ENCODE peak calls at places on chromosomes 5 and 9, in five cellular contexts. One of them, this sample, is unnamed.

GRCh38 chr5:69083412-69083811 is 10.4 kb upstream of the SLC30A5 start:
- DNase-seq in Peyer's patch: no peak
- DNase-seq in heart left ventricle: no peak
- DNase-seq in NB4: peak
- DNase-seq in body of pancreas: peak
- DNase-seq in this sample: no peak

GRCh38 chr9:132857031-132857430 is 21.1 kb downstream of the AK8 start:
- DNase-seq in body of pancreas: peak
- DNase-seq in NB4: peak
- DNase-seq in Peyer's patch: no peak
- DNase-seq in heart left ventricle: peak
- DNase-seq in this sample: no peak

GRCh38 chr9:75964431-75964830 is 74.0 kb downstream of the PCSK5 start:
- DNase-seq in body of pancreas: no peak
- DNase-seq in Peyer's patch: no peak
- DNase-seq in NB4: no peak
- DNase-seq in heart left ventricle: no peak
- DNase-seq in this sample: no peak

GRCh38 chr5:122153774-122154173 is 24.4 kb downstream of the ZNF474 start:
- DNase-seq in body of pancreas: no peak
- DNase-seq in NB4: no peak
- DNase-seq in Peyer's patch: no peak
- DNase-seq in heart left ventricle: no peak
- DNase-seq in this sample: no peak

GRCh38 chr9:125255781-125256391 is 5.7 kb upstream of the GAPVD1 start:
- DNase-seq in Peyer's patch: no peak
- DNase-seq in NB4: peak
- DNase-seq in body of pancreas: peak
- DNase-seq in heart left ventricle: no peak
- DNase-seq in this sample: no peak

GRCh38 chr9:3014164-3014563 is 170.3 kb upstream of the PUM3 start:
- DNase-seq in body of pancreas: no peak
- DNase-seq in heart left ventricle: no peak
- DNase-seq in NB4: no peak
- DNase-seq in Peyer's patch: no peak
- DNase-seq in this sample: no peak

GRCh38 chr9:14766299-14766698 is 43.8 kb upstream of the CER1 start:
- DNase-seq in heart left ventricle: no peak
- DNase-seq in NB4: no peak
- DNase-seq in Peyer's patch: no peak
- DNase-seq in body of pancreas: no peak
- DNase-seq in this sample: no peak

GRCh38 chr5:172009536-172010270 is 3.3 kb upstream of the FBXW11 start:
- DNase-seq in NB4: no peak
- DNase-seq in heart left ventricle: no peak
- DNase-seq in body of pancreas: no peak
- DNase-seq in Peyer's patch: no peak
- DNase-seq in this sample: no peak

GRCh38 chr5:60550311-60550710 is 149.7 kb downstream of the DEPDC1B start:
- DNase-seq in heart left ventricle: no peak
- DNase-seq in Peyer's patch: no peak
- DNase-seq in NB4: no peak
- DNase-seq in body of pancreas: no peak
- DNase-seq in this sample: no peak

GRCh38 chr5:97065475-97065874 is 76.9 kb downstream of the LIX1 start:
- DNase-seq in NB4: no peak
- DNase-seq in Peyer's patch: no peak
- DNase-seq in heart left ventricle: no peak
- DNase-seq in body of pancreas: no peak
- DNase-seq in this sample: no peak

GRCh38 chr9:76634356-76635054 is 129.7 kb upstream of the PCA3 start:
- DNase-seq in body of pancreas: no peak
- DNase-seq in NB4: peak
- DNase-seq in Peyer's patch: no peak
- DNase-seq in heart left ventricle: no peak
- DNase-seq in this sample: peak

GRCh38 chr9:130414910-130415746 is 29.6 kb upstream of the ASS1 start:
- DNase-seq in heart left ventricle: no peak
- DNase-seq in NB4: no peak
- DNase-seq in body of pancreas: no peak
- DNase-seq in Peyer's patch: no peak
- DNase-seq in this sample: no peak

GRCh38 chr5:137822158-137822764 is 45.4 kb upstream of the MYOT start:
- DNase-seq in NB4: peak
- DNase-seq in Peyer's patch: no peak
- DNase-seq in heart left ventricle: no peak
- DNase-seq in body of pancreas: peak
- DNase-seq in this sample: no peak

GRCh38 chr9:19901586-19901985 is 112.7 kb upstream of the SLC24A2 start:
- DNase-seq in heart left ventricle: no peak
- DNase-seq in Peyer's patch: no peak
- DNase-seq in body of pancreas: no peak
- DNase-seq in NB4: no peak
- DNase-seq in this sample: no peak

GRCh38 chr5:113294341-113295110 is 140.3 kb downstream of the TSSK1B start:
- DNase-seq in body of pancreas: peak
- DNase-seq in heart left ventricle: peak
- DNase-seq in NB4: peak
- DNase-seq in Peyer's patch: peak
- DNase-seq in this sample: peak

GRCh38 chr5:83066548-83067110 is 10.6 kb downstream of the TMEM167A start:
- DNase-seq in NB4: peak
- DNase-seq in body of pancreas: no peak
- DNase-seq in heart left ventricle: no peak
- DNase-seq in Peyer's patch: no peak
- DNase-seq in this sample: no peak

GRCh38 chr5:121108725-121109124 is 644.6 kb downstream of the PRR16 start:
- DNase-seq in NB4: no peak
- DNase-seq in body of pancreas: no peak
- DNase-seq in Peyer's patch: no peak
- DNase-seq in heart left ventricle: no peak
- DNase-seq in this sample: no peak

GRCh38 chr5:10289353-10289752 is 18.3 kb downstream of the CMBL start:
- DNase-seq in Peyer's patch: no peak
- DNase-seq in body of pancreas: peak
- DNase-seq in NB4: no peak
- DNase-seq in heart left ventricle: no peak
- DNase-seq in this sample: no peak

GRCh38 chr9:85108229-85108628 is 438.7 kb downstream of the NTRK2 start:
- DNase-seq in Peyer's patch: no peak
- DNase-seq in heart left ventricle: no peak
- DNase-seq in NB4: no peak
- DNase-seq in body of pancreas: no peak
- DNase-seq in this sample: no peak

DNA sequence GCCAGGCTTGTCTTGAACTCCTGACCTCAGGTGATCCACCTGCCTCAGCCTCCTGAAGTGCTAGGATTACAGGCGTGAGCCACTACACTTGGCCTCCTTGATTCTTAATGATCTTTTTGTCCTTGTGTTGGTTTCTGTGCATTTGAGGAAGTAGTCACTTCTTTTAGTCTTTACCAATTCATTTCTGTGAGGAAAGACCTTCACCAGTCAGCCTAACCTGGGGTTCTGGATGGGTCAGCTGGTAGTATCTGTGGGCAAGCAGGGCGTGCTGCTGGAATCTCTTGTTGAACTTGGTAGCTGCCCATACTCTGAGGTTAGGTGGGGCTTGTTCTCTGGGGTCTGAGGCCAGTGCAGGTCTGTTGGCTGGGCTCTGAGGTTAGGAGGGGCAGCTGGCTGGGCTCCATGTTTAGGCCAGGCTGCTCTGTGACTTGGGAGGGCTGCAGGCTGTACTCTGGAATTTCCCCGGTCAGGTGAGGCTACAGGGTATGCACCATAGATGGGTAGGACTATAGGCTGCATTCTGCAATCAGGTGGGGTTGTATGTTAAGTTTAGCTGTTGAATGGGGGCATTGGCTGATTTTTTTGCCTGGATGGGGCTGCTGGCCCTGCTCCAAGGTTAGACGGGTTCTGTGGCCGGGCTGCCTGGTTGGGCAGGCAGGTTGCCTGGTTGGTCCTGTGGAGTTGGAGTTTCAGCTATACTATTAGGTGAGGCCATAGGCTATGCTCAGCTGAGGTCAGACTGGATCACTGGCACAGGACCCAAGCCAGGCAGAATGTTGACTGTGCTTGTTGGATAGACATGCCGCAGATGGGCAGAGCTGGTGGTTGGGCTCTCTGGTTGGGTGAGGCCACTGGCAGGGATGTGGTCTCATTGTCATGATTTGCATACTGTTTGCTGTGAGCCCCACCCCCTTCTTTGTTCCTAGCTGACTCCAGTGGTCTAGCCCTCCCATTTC is 19.2 kb downstream of the UBAP1 start:
- DNase-seq in Peyer's patch: no peak
- DNase-seq in body of pancreas: peak
- DNase-seq in heart left ventricle: no peak
- DNase-seq in NB4: peak
- DNase-seq in this sample: no peak
- TF ChIP-seq POLR2A in Peyer's patch: no peak
- TF ChIP-seq POLR2A in body of pancreas: no peak
- TF ChIP-seq POLR2A in heart left ventricle: no peak
- TF ChIP-seq POLR2A in NB4: no peak
- TF ChIP-seq POLR2A in this sample: no peak

GRCh38 chr5:141039517-141039916 is 11.7 kb upstream of the PCDHB1 start:
- DNase-seq in NB4: no peak
- DNase-seq in body of pancreas: peak
- DNase-seq in Peyer's patch: no peak
- DNase-seq in heart left ventricle: no peak
- DNase-seq in this sample: no peak

GRCh38 chr5:141040093-141040762 is 10.9 kb upstream of the PCDHB1 start:
- DNase-seq in Peyer's patch: no peak
- DNase-seq in heart left ventricle: peak
- DNase-seq in NB4: no peak
- DNase-seq in body of pancreas: peak
- DNase-seq in this sample: peak

GRCh38 chr5:141039061-141039460 is 12.1 kb upstream of the PCDHB1 start:
- DNase-seq in Peyer's patch: no peak
- DNase-seq in NB4: no peak
- DNase-seq in body of pancreas: no peak
- DNase-seq in heart left ventricle: no peak
- DNase-seq in this sample: no peak

GRCh38 chr5:141041427-141041785 is 9.8 kb upstream of the PCDHB1 start:
- DNase-seq in Peyer's patch: no peak
- DNase-seq in body of pancreas: no peak
- DNase-seq in heart left ventricle: no peak
- DNase-seq in NB4: no peak
- DNase-seq in this sample: no peak

GRCh38 chr5:141040763-141041426 is 10.3 kb upstream of the PCDHB1 start:
- DNase-seq in body of pancreas: peak
- DNase-seq in Peyer's patch: peak
- DNase-seq in heart left ventricle: peak
- DNase-seq in NB4: peak
- DNase-seq in this sample: peak
- TF ChIP-seq POLR2A in body of pancreas: peak
- TF ChIP-seq POLR2A in Peyer's patch: no peak
- TF ChIP-seq POLR2A in heart left ventricle: no peak
- TF ChIP-seq POLR2A in NB4: no peak
- TF ChIP-seq POLR2A in this sample: peak

DNA sequence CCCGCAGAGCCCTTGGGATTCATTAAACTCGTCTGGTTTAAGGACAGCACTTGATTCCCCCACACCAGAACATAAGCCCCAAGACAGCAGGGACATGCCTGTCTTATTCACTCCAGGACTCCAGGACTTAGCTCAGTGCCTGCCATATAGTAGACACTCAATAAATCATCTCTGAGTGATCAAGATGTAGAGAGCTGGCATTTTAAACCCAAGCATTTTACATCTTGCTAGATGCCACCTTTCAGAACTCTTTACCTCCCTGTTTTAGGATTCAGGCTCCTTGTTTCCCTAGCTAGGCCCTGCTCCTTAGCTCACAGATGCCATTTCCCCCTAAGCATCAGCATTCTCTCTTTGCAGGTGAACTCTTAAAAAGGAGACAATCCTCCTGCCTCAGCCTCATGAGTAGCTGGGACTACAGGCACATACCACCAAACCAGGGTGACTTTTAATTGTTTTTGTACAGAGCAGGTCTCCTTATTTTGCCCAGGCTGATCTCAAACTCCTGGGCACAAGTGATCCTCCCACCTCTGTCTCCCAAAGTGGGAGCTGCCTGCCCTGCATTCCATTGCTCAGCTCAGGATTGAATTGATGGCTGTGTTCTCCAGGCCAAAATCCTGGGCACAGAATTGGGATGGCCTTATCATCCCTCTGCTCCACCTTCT is 32.0 kb upstream of the CPEB4 start:
- DNase-seq in heart left ventricle: no peak
- DNase-seq in body of pancreas: no peak
- DNase-seq in Peyer's patch: no peak
- DNase-seq in NB4: no peak
- DNase-seq in this sample: no peak
- TF ChIP-seq POLR2A in heart left ventricle: no peak
- TF ChIP-seq POLR2A in body of pancreas: no peak
- TF ChIP-seq POLR2A in Peyer's patch: no peak
- TF ChIP-seq POLR2A in NB4: no peak
- TF ChIP-seq POLR2A in this sample: no peak

GRCh38 chr9:94140418-94140780 is 56.1 kb downstream of the PTPDC1 start:
- DNase-seq in heart left ventricle: no peak
- DNase-seq in Peyer's patch: no peak
- DNase-seq in NB4: no peak
- DNase-seq in body of pancreas: no peak
- DNase-seq in this sample: no peak

GRCh38 chr9:94144394-94144793 is 60.1 kb downstream of the PTPDC1 start:
- DNase-seq in body of pancreas: no peak
- DNase-seq in Peyer's patch: no peak
- DNase-seq in heart left ventricle: no peak
- DNase-seq in NB4: no peak
- DNase-seq in this sample: no peak

GRCh38 chr9:94140791-94141790 is 56.8 kb downstream of the PTPDC1 start:
- DNase-seq in heart left ventricle: peak
- DNase-seq in NB4: no peak
- DNase-seq in body of pancreas: no peak
- DNase-seq in Peyer's patch: no peak
- DNase-seq in this sample: peak

GRCh38 chr9:94142353-94142752 is 58.1 kb downstream of the PTPDC1 start:
- DNase-seq in Peyer's patch: no peak
- DNase-seq in heart left ventricle: no peak
- DNase-seq in NB4: no peak
- DNase-seq in body of pancreas: no peak
- DNase-seq in this sample: no peak

DNA sequence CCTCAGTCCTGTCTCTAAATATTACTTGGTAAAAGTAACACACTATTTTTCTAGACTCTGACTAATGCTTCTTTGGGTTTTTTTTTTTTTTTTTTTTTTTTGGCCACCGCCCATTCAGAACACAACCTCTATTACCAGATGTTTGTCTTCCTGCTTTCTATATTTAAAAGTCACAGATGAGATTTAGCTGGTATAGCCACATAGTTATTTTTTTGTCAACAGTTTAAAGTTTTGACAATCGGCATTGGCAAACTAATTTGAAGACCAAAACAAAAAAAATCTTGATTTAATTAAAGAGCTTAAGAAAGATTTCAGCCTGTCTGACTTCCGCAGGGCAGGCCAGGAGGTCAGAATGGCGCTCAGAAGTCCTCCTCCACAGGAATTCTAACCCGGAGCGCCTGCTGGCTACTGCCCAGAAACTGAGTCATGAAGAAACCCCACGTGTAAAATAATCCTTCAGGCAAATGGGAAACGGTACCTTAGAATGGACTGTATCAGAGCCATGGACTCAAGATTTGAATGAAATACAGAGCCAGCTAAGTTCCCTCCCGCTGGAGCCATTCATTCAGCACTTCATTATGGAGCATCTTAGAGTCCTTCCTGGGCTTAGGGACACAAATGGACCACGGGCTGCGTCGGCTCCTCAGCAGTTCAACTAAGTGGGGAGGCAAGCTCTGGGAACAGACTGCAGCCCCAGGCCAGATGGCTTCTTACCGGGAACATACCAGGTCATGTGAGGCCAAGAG is 55.6 kb downstream of the PTPDC1 start:
- DNase-seq in NB4: no peak
- DNase-seq in heart left ventricle: peak
- DNase-seq in body of pancreas: peak
- DNase-seq in Peyer's patch: peak
- DNase-seq in this sample: peak
- TF ChIP-seq POLR2A in NB4: no peak
- TF ChIP-seq POLR2A in heart left ventricle: no peak
- TF ChIP-seq POLR2A in body of pancreas: no peak
- TF ChIP-seq POLR2A in Peyer's patch: no peak
- TF ChIP-seq POLR2A in this sample: no peak

This sample was measured in H54.